ENCODE peak calls at places on chromosome 11, in five cellular contexts. D, B, U, F and L are unnamed samples.

GRCh38 chr11:87451400-87451799 is 413.7 kb downstream of the TMEM135 start:
- DNase-seq in D (no peak), B (no peak), U (no peak), F (no peak), L (no peak)

GRCh38 chr11:78253797-78254196 is 65.1 kb downstream of the USP35 start:
- DNase-seq in D (no peak), B (no peak), U (no peak), F (no peak), L (no peak)

GRCh38 chr11:61477734-61478148 is 30.8 kb upstream of the LRRC10B start:
- DNase-seq in D (peak), B (peak), U (peak), F (no peak), L (peak)

GRCh38 chr11:108906329-108906728 is 241.5 kb downstream of the DDX10 start:
- DNase-seq in D (no peak), B (no peak), U (no peak), F (no peak), L (no peak)

GRCh38 chr11:102704841-102705240 is 728 bp downstream of the MMP27 start:
- DNase-seq in D (no peak), B (no peak), U (no peak), F (no peak), L (no peak)

GRCh38 chr11:83819936-83820549 is 533.9 kb upstream of the CCDC90B start:
- DNase-seq in D (no peak), B (no peak), U (no peak), F (peak), L (no peak)

GRCh38 chr11:69326622-69327219 is 32.8 kb downstream of the MYEOV start:
- DNase-seq in D (no peak), B (peak), U (no peak), F (no peak), L (no peak)

GRCh38 chr11:76278526-76278925 is 72.2 kb upstream of the WNT11 start:
- DNase-seq in D (no peak), B (no peak), U (no peak), F (no peak), L (no peak)

GRCh38 chr11:131991606-131992005 is 621.2 kb downstream of the NTM start:
- DNase-seq in D (no peak), B (no peak), U (no peak), F (no peak), L (no peak)

GRCh38 chr11:124256076-124256475 is at the start of gene OR8G5:
- DNase-seq in D (no peak), B (no peak), U (no peak), F (no peak), L (no peak)

GRCh38 chr11:35914824-35915223 is 29.0 kb upstream of the LDLRAD3 start:
- DNase-seq in D (no peak), B (no peak), U (no peak), F (no peak), L (no peak)

GRCh38 chr11:117319214-117319840 is 3.3 kb upstream of the BACE1 start:
- DNase-seq in D (no peak), B (no peak), U (no peak), F (peak), L (no peak)

GRCh38 chr11:118434123-118434552 is 2.2 kb upstream of the KMT2A start:
- DNase-seq in D (no peak), B (no peak), U (no peak), F (no peak), L (no peak)

GRCh38 chr11:44286268-44286880 is 23.6 kb downstream of the ALX4 start:
- DNase-seq in D (peak), B (peak), U (peak), F (no peak), L (peak)

GRCh38 chr11:116730241-116730561 is 42.6 kb downstream of the BUD13 start:
- DNase-seq in D (no peak), B (no peak), U (no peak), F (no peak), L (no peak)

GRCh38 chr11:11975201-11976092 is 33.0 kb downstream of the DKK3 start:
- DNase-seq in D (no peak), B (peak), U (no peak), F (no peak), L (no peak)

GRCh38 chr11:68331338-68331947 is 19.1 kb downstream of the LRP5 start:
- DNase-seq in D (no peak), B (peak), U (no peak), F (no peak), L (no peak)

GRCh38 chr11:46285594-46286033 is 8.2 kb downstream of the CREB3L1 start:
- DNase-seq in D (peak), B (no peak), U (peak), F (no peak), L (peak)

GRCh38 chr11:74670171-74670570 is 61.1 kb downstream of the CHRDL2 start:
- DNase-seq in D (no peak), B (no peak), U (no peak), F (no peak), L (no peak)

GRCh38 chr11:5631969-5632635 is 7.3 kb downstream of the TRIM34 start:
- DNase-seq in D (no peak), B (no peak), U (no peak), F (no peak), L (no peak)
- H3K4me3 ChIP-seq in D (no peak), B (no peak), U (no peak), F (no peak), L (no peak)

GRCh38 chr11:125433454-125434121 is 62.5 kb downstream of the FEZ1 start:
- DNase-seq in D (no peak), B (peak), U (peak), F (no peak), L (peak)
- TF ChIP-seq CTCF in D (peak), B (peak), U (peak), F (peak), L (peak)

GRCh38 chr11:122099345-122100045 is 16.5 kb downstream of the BLID start:
- DNase-seq in D (no peak), B (no peak), U (no peak), F (no peak), L (no peak)

GRCh38 chr11:122103366-122103765 is 12.6 kb downstream of the BLID start:
- DNase-seq in D (no peak), B (no peak), U (no peak), F (no peak), L (no peak)

GRCh38 chr11:122102426-122102825 is 13.6 kb downstream of the BLID start:
- DNase-seq in D (no peak), B (no peak), U (no peak), F (no peak), L (no peak)

GRCh38 chr11:122100222-122101080 is 15.6 kb downstream of the BLID start:
- DNase-seq in D (peak), B (no peak), U (peak), F (no peak), L (peak)

GRCh38 chr11:122101625-122102291 is 14.3 kb downstream of the BLID start:
- DNase-seq in D (peak), B (no peak), U (peak), F (peak), L (peak)
- H3K4me3 ChIP-seq in D (peak), B (no peak), U (peak), F (peak), L (peak)

GRCh38 chr11:63905179-63905578 is 11.8 kb downstream of the RCOR2 start:
- DNase-seq in D (no peak), B (no peak), U (no peak), F (no peak), L (no peak)

GRCh38 chr11:63897459-63898156 is 19.4 kb downstream of the RCOR2 start:
- DNase-seq in D (no peak), B (no peak), U (no peak), F (no peak), L (no peak)

GRCh38 chr11:63903884-63904283 is 13.1 kb downstream of the RCOR2 start:
- DNase-seq in D (no peak), B (no peak), U (no peak), F (no peak), L (no peak)

GRCh38 chr11:63904743-63905142 is 12.2 kb downstream of the RCOR2 start:
- DNase-seq in D (no peak), B (no peak), U (no peak), F (no peak), L (no peak)

DNA sequence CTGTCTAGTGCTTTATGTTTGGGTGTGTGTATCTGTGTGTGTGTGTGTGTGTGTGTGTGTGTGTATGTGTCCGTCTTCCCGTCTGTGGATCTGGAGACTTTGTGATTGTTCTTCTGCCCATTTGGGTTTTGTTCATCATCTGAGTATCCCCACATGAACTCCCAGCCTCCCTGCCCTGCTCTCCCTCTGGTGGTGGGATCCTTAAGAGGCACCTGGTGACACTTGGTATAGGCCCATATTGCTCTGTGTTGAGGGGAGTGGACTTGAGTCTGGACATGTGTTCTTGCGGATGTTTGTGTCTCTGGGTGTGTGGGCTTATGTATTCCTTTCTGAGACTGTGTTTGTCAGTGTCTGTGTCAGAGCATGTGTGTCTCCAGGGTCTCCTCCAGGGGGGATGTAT is 15.3 kb downstream of the RCOR2 start:
- DNase-seq in D (no peak), B (no peak), U (no peak), F (no peak), L (no peak)
- TF ChIP-seq CTCF in D (no peak), B (no peak), U (no peak), F (peak), L (no peak)

DNA sequence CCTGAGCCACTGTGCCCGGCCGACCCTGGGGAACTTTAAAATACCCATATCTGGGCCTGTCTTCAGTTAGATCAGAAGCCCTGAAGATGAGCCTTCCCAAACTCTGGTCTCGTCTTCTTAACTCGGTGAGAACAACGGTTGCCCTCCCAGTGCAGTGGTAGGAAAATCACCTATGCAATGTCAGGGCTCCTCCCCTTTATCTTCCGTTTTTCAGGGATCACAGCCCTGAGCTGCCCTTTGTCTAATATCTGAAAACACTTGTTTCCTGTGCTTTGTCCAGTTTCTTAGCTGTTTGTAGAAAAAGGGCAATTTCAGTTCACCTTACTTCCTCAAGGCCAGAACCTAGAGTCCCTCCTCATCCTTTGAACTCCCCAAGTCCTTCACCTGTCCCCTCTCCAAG is 9.4 kb downstream of the DRAP1 start:
- DNase-seq in D (no peak), B (no peak), U (no peak), F (no peak), L (no peak)
- H3K4me3 ChIP-seq in D (no peak), B (no peak), U (no peak), F (no peak), L (no peak)

GRCh38 chr11:24762076-24762475 is 265.2 kb downstream of the LUZP2 start:
- DNase-seq in D (no peak), B (no peak), U (no peak), F (no peak), L (no peak)
- TF ChIP-seq CTCF in D (no peak), B (no peak), U (no peak), F (no peak), L (no peak)

DNA sequence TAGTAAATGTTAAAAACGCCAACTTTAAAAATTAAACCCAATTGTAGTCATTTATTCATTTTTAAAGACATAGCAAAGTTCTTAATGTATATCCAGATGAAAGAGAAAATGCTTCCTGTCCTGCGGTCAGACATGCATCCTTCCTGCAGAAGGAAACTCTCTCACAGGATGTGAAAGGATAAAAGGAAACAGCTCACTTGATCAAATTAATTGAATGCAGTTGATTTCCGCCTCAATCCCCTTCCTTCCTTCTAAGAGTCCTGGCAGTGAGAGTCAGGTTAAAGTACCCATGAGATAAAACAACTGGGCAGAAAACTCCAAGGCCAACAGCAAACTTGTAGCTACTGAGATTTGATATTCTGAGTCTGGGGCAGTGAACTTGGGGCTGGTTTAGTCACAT is 38.5 kb downstream of the CWC15 start:
- DNase-seq in D (no peak), B (no peak), U (no peak), F (no peak), L (no peak)
- H3K4me3 ChIP-seq in D (no peak), B (no peak), U (no peak), F (no peak), L (no peak)